ENCODE peak calls at places on chromosomes 4 and X, in five cellular contexts. V is ovary, B is uterus, W is breast epithelium, N is transverse colon. Q is an unnamed sample.
A peak's percentile ranks its signal among the peaks of the same experiment; 100 is the strongest.

GRCh38 chr4:8671712-8672290 is 79.2 kb downstream of the CPZ start:
- DNase-seq in V (no peak), B (no peak), W (no peak), N (no peak), Q (no peak)

GRCh38 chr4:128310266-128310697 is 22.7 kb upstream of the PGRMC2 start:
- DNase-seq in V (no peak), B (no peak), W (no peak), N (peak; percentile 40), Q (no peak)

GRCh38 chrX:78650906-78651437 is 8.2 kb downstream of the RTL3 start:
- DNase-seq in V (no peak), B (no peak), W (no peak), N (no peak), Q (no peak)

GRCh38 chrX:20857746-20858145 is 516.5 kb upstream of the CNKSR2 start:
- DNase-seq in V (no peak), B (no peak), W (no peak), N (no peak), Q (no peak)

GRCh38 chrX:70755850-70756249 is 152.7 kb downstream of the TEX11 start:
- DNase-seq in V (no peak), B (no peak), W (no peak), N (no peak), Q (no peak)

GRCh38 chrX:47562615-47563243 is 1.7 kb downstream of the ARAF start:
- DNase-seq in V (no peak), B (no peak), W (no peak), N (no peak), Q (no peak)

GRCh38 chr4:88514557-88515511 is 8.7 kb downstream of the PYURF start:
- DNase-seq in V (no peak), B (no peak), W (no peak), N (no peak), Q (no peak)

GRCh38 chrX:65532016-65532415 is 2.6 kb downstream of the LAS1L start:
- DNase-seq in V (no peak), B (no peak), W (no peak), N (no peak), Q (no peak)

GRCh38 chrX:10617186-10617963 is 3.0 kb downstream of the MID1 start:
- DNase-seq in V (no peak), B (no peak), W (no peak), N (no peak), Q (no peak)

GRCh38 chr4:100289530-100289888 is 99.2 kb upstream of the DDIT4L start:
- DNase-seq in V (no peak), B (no peak), W (no peak), N (no peak), Q (no peak)

GRCh38 chr4:137370206-137370633 is 162.1 kb downstream of the PCDH18 start:
- DNase-seq in V (no peak), B (no peak), W (no peak), N (no peak), Q (no peak)

GRCh38 chr4:39706334-39706733 is 8.4 kb downstream of the UBE2K start:
- DNase-seq in V (peak; percentile 27), B (no peak), W (peak; percentile 57), N (peak; percentile 59), Q (no peak)

GRCh38 chrX:20383487-20383886 is 116.8 kb upstream of the RPS6KA3 start:
- DNase-seq in V (no peak), B (no peak), W (no peak), N (no peak), Q (no peak)

GRCh38 chr4:67746797-67747495 is 7.2 kb downstream of the GNRHR start:
- DNase-seq in V (no peak), B (no peak), W (no peak), N (no peak), Q (no peak)

GRCh38 chr4:57426779-57427395 is 316.7 kb upstream of the IGFBP7 start:
- DNase-seq in V (peak; percentile 30), B (peak; percentile 20), W (no peak), N (peak; percentile 66), Q (peak; percentile 80)

GRCh38 chr4:185640809-185641675 is 105.7 kb upstream of the PDLIM3 start:
- DNase-seq in V (no peak), B (no peak), W (no peak), N (no peak), Q (no peak)

GRCh38 chr4:48081196-48081595 is 52.9 kb downstream of the TXK start:
- DNase-seq in V (no peak), B (no peak), W (no peak), N (no peak), Q (no peak)

GRCh38 chr4:48043504-48043903 is 26.9 kb downstream of the NIPAL1 start:
- DNase-seq in V (no peak), B (no peak), W (no peak), N (no peak), Q (no peak)

GRCh38 chr4:12411072-12411471 is 982.4 kb upstream of the HS3ST1 start:
- DNase-seq in V (no peak), B (no peak), W (no peak), N (no peak), Q (no peak)

GRCh38 chr4:12414181-12414812 is 985.6 kb upstream of the HS3ST1 start:
- DNase-seq in V (no peak), B (no peak), W (no peak), N (no peak), Q (no peak)

DNA sequence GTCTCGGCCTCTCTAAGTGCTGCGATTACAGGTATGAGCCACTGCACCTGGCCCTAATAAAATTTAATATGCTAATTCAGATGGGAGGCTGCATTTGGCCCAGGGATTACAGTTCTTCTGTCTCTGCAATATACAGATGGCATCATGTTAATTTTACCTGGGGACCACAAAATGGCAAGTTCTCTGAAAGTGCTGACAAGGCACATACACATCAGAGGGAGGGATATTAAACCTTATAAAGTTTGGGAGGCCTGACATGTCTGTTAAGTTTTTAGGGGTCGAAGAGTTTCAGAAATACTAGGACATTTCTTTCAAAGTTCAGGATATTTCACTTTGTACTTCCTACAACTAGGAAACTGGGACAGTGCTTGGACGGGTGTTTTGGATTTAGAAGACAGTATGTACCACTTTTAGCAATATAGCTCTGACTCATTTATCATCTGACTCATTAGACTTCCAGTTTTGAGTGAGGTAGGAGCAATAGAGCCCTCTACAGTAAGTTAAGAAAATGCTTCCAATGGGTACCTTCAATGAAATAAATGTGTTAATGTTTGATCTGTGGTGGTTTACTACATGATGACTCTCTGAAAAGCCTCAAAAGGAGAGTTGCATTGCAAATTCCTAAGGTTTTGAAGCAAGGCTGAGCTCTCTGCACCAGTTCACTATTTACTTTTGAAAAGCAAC is 981.0 kb upstream of the HS3ST1 start:
- DNase-seq in V (no peak), B (no peak), W (no peak), N (no peak), Q (no peak)
- TF ChIP-seq CTCF in V (no peak), B (no peak), W (no peak), N (no peak), Q (no peak)

DNA sequence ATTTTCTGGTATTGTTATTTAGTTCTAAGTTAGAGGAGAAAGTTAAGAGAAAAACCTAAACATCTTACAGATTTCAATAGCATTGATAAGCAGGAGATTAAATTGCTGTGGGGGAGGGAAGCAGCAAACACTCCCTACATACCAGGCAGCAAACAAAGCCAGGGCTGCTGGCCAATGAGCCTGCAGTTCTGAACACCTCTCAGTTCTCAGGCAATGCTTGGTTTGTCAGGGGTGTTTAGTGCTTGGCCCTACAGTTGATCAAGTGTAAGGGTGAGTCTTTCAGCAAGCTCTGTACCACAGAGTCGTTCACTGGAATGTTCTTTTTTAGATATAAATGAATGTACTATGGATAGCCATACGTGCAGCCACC is 38.6 kb downstream of the EGFL6 start:
- DNase-seq in V (no peak), B (no peak), W (no peak), N (no peak), Q (no peak)
- H3K27me3 ChIP-seq in V (no peaks in the 10 kb centered on the region), B (no peaks in the 10 kb centered on the region), W (peaks cover 67% of the 10 kb centered on the region), N (no peaks in the 10 kb centered on the region), Q (no peaks in the 10 kb centered on the region)

GRCh38 chr4:87042221-87042620 is 107.4 kb downstream of the AFF1 start:
- DNase-seq in V (no peak), B (no peak), W (no peak), N (no peak), Q (no peak)

GRCh38 chr4:87038837-87039715 is 104.3 kb downstream of the AFF1 start:
- DNase-seq in V (peak; percentile 61), B (peak; percentile 67), W (no peak), N (peak; percentile 43), Q (peak; percentile 54)

GRCh38 chr4:87042986-87043820 is 108.4 kb downstream of the AFF1 start:
- DNase-seq in V (no peak), B (no peak), W (no peak), N (no peak), Q (no peak)

GRCh38 chr4:87037921-87038320 is 103.1 kb downstream of the AFF1 start:
- DNase-seq in V (no peak), B (no peak), W (no peak), N (no peak), Q (no peak)

GRCh38 chr4:87041142-87041541 is 106.3 kb downstream of the AFF1 start:
- DNase-seq in V (peak; percentile 80), B (peak; percentile 63), W (no peak), N (no peak), Q (no peak)
- H3K4me1 ChIP-seq in V (peaks cover 32% of the 10 kb centered on the region), B (peaks cover 33% of the 10 kb centered on the region), W (peaks cover 8% of the 10 kb centered on the region), N (peaks cover 24% of the 10 kb centered on the region), Q (peaks cover 40% of the 10 kb centered on the region)

GRCh38 chr4:134663742-134664141 is 462.2 kb upstream of the PABPC4L start:
- DNase-seq in V (no peak), B (no peak), W (no peak), N (no peak), Q (no peak)
- TF ChIP-seq CTCF in V (no peak), B (no peak), W (no peak), N (no peak), Q (no peak)

DNA sequence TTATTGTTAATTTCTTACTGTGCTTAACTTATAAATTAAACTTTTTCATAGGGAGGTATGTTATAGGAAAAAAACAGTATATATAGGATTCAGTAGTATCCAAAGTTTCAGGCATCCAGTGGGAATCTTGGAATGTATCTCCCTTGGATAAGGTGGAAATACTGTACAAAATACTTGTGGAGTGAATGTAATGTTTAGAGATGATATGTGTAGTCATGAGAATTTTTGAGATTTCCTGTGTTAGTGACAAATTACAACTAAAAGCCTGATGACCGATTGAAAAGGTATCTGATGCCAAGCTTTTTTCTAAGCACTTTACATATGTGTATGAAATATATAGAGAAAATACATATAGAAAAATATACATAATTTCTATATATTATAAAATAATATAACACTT is 69.2 kb downstream of the STK32B start:
- DNase-seq in V (no peak), B (no peak), W (no peak), N (no peak), Q (no peak)
- H3K27me3 ChIP-seq in V (no peaks in the 10 kb centered on the region), B (no peaks in the 10 kb centered on the region), W (no peaks in the 10 kb centered on the region), N (no peaks in the 10 kb centered on the region), Q (no peaks in the 10 kb centered on the region)

GRCh38 chrX:37754518-37754917 is 25.3 kb upstream of the CYBB start:
- DNase-seq in V (no peak), B (no peak), W (no peak), N (no peak), Q (no peak)
- H3K4me1 ChIP-seq in V (no peaks in the 10 kb centered on the region), B (no peaks in the 10 kb centered on the region), W (no peaks in the 10 kb centered on the region), N (no peaks in the 10 kb centered on the region), Q (no peaks in the 10 kb centered on the region)

GRCh38 chr4:71980976-71981375 is 50.8 kb upstream of the NPFFR2 start:
- DNase-seq in V (no peak), B (no peak), W (no peak), N (no peak), Q (no peak)
- TF ChIP-seq CTCF in V (no peak), B (no peak), W (no peak), N (no peak), Q (no peak)

Q was measured in left lung.